ENCODE peak calls at places on chromosomes 7 and 10, in eight cellular contexts. V is lower lobe of right lung, Z is GM20000, P is HTR-8/SVneo, G is NCI-H345, E is nucleus accumbens, S is fibroblast of lung, K is ACHN. Y is an unnamed sample.

GRCh38 chr7:43302211-43302711 is 189.8 kb downstream of the HECW1 start:
- DNase-seq in V (no peak), Z (no peak), P (peak), G (no peak), E (no peak), S (peak), K (peak), Y (no peak)

GRCh38 chr7:24825315-24825917 is 68.2 kb upstream of the GSDME start:
- DNase-seq in V (no peak), Z (no peak), P (no peak), G (no peak), E (no peak), S (peak), K (no peak), Y (no peak)

GRCh38 chr10:43890124-43890523 is 241.4 kb upstream of the ZNF32 start:
- DNase-seq in V (no peak), Z (no peak), P (no peak), G (no peak), E (no peak), S (peak), K (no peak), Y (no peak)

GRCh38 chr7:72805526-72806494 is 22.2 kb downstream of the TYW1B start:
- DNase-seq in V (no peak), Z (no peak), P (no peak), G (no peak), E (no peak), S (peak), K (no peak), Y (no peak)

GRCh38 chr7:36227223-36227622 is 74.2 kb downstream of the EEPD1 start:
- DNase-seq in V (no peak), Z (no peak), P (no peak), G (no peak), E (no peak), S (peak), K (no peak), Y (no peak)

GRCh38 chr10:2137549-2138174 is 400.3 kb upstream of the ADARB2 start:
- DNase-seq in V (no peak), Z (peak), P (no peak), G (no peak), E (no peak), S (peak), K (peak), Y (peak)

GRCh38 chr10:82277591-82277990 is 402.6 kb downstream of the NRG3 start:
- DNase-seq in V (no peak), Z (no peak), P (no peak), G (no peak), E (no peak), S (peak), K (no peak), Y (no peak)

GRCh38 chr7:135965602-135966001 is 11.6 kb downstream of the MTPN start:
- DNase-seq in V (no peak), Z (no peak), P (no peak), G (no peak), E (no peak), S (no peak), K (no peak), Y (no peak)

GRCh38 chr10:91587710-91588638 is 44.9 kb downstream of the PPP1R3C start:
- DNase-seq in V (no peak), Z (no peak), P (peak), G (no peak), E (no peak), S (peak), K (peak), Y (no peak)

Y was measured in NAMALWA.